ENCODE peak calls at places on chromosomes 5 and 9, in four cellular contexts. J is H1, Z is HepG2, Y is K562. G is an unnamed sample.

GRCh38 chr9:38432922-38433510 is 8.8 kb upstream of the IGFBPL1 start:
- DNase-seq in Z (peak; percentile 43), J (no peak), Y (no peak), G (peak; percentile 37)

GRCh38 chr9:116232425-116233159 is 79.0 kb downstream of the PAPPA start:
- DNase-seq in Z (no peak), Y (no peak), J (no peak), G (no peak)

GRCh38 chr5:158543539-158544387 is 556.0 kb downstream of the EBF1 start:
- DNase-seq in J (no peak), Z (no peak), Y (no peak), G (no peak)

GRCh38 chr9:86246752-86247161 is 12.7 kb downstream of the C9orf153 start:
- DNase-seq in Z (peak; percentile 61), J (no peak), Y (no peak), G (no peak)

GRCh38 chr5:58582411-58583393 is at the start of gene RAB3C:
- DNase-seq in J (peak; percentile 93), Z (peak; percentile 78), Y (peak; percentile 11), G (peak; percentile 44)

GRCh38 chr5:74232281-74232680 is 408.2 kb downstream of the ENC1 start:
- DNase-seq in Y (no peak), J (no peak), Z (no peak), G (no peak)

GRCh38 chr5:132807163-132807838 is 5.8 kb upstream of the SOWAHA start:
- DNase-seq in Y (no peak), J (no peak), Z (peak; percentile 99), G (peak; percentile 57)

GRCh38 chr5:57037355-57037754 is 85.4 kb upstream of the MIER3 start:
- DNase-seq in J (peak; percentile 2), Z (peak; percentile 8), Y (peak; percentile 54), G (peak; percentile 23)

GRCh38 chr5:130799015-130799414 is 366.0 kb downstream of the HINT1 start:
- DNase-seq in Z (no peak), J (no peak), Y (no peak), G (no peak)

GRCh38 chr9:135814421-135814820 is 92.9 kb downstream of the CAMSAP1 start:
- DNase-seq in Z (no peak), Y (no peak), J (no peak), G (no peak)

GRCh38 chr9:6498982-6499381 is 86.0 kb downstream of the UHRF2 start:
- DNase-seq in J (no peak), Y (no peak), Z (no peak), G (no peak)

GRCh38 chr9:109286981-109287380 is 33.9 kb downstream of the EPB41L4B start:
- DNase-seq in J (no peak), Y (peak; percentile 61), Z (no peak), G (no peak)

GRCh38 chr5:106521701-106522100 is 1149.0 kb downstream of the EFNA5 start:
- DNase-seq in Z (no peak), J (no peak), Y (no peak), G (no peak)

GRCh38 chr5:2357309-2357708 is 394.2 kb downstream of the IRX2 start:
- DNase-seq in Y (no peak), J (no peak), Z (no peak), G (no peak)

GRCh38 chr5:117131048-117131679 is 556.5 kb upstream of the SEMA6A start:
- DNase-seq in Z (no peak), Y (no peak), J (no peak), G (no peak)

GRCh38 chr9:15377625-15378252 is 44.9 kb upstream of the SNAPC3 start:
- DNase-seq in Y (no peak), Z (no peak), J (no peak), G (no peak)

GRCh38 chr5:148379340-148379739 is 4.4 kb upstream of the FBXO38 start:
- DNase-seq in J (no peak), Y (no peak), Z (no peak), G (no peak)

GRCh38 chr5:112594060-112594850 is 143.4 kb upstream of the APC start:
- DNase-seq in Y (no peak), Z (no peak), J (no peak), G (no peak)

GRCh38 chr5:131974956-131975726 is 29.7 kb upstream of the MEIKIN start:
- DNase-seq in Y (no peak), Z (no peak), J (no peak), G (no peak)

DNA sequence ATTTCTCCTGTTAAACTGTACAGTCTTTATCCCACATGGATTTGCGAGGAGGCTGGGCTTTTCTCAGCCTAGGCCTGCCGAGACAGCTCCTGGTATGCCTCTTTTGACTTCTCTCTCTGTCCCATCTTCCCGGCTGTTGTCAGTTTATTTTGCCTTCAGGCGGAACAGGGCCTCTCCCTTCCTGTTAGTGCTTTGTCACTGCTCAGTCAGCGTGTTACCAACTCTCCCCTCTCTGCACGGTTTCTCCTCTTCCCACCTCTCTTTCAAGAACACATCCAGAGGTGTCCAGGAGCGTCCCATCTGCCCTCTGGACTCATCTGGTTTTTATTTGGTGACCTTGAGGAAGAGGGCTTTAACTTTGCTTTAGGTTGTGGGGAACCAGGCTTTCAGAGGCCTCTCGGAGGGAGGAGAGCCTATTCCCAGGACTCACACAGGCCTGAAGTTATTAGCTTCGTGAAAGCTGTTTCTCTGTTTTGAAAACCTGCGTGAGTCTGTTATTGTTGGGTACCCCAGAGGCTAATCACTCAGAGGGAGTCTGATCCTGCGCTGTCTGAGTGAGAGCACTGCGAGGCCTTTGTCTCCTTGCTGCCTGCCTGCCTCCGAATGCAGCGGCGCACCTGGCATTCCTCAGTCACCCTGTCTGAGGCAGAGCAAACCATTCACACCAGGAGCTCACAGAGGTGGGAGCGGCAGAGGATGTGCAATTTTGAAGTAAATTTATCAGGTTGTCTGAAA is 234.4 kb upstream of the MPDZ start:
- DNase-seq in J (no peak), Z (no peak), Y (no peak), G (no peak)
- TF ChIP-seq SP1 in J (no peak), Z (no peak), Y (no peak), G (no peak)

DNA sequence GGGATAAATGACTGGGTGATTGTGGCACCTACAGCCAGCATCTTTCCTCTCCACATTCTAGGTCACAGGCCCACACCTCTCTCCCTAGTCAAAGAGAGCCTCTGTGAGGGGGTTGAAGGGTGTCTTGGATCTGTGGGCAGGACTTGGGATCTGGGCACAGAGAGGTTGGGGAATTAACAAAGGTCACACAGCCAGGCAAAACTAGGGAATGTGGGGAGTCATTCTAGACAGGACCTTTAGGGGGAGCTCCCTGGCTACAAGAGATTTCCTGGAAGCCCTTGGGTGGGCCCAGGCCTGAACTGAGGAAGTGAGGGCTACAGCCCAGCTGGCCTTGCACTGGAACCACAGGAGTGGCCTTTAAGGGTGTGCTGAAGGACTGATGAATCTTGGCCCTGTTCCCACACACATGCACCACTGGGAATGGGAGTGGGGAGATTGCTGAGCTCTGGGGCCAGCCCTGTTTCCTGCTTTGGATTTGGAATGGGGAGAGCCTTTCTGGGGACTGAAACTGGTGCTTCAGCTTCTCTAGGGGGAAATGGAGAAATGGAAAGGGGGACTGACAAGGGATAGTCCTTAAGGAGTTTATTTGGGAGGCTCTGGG is 12.4 kb upstream of the CXXC5 start:
- DNase-seq in Z (peak; percentile 70), J (no peak), Y (peak; percentile 76), G (no peak)
- TF ChIP-seq JUND in Z (no peak), J (no peak), Y (no peak), G (no peak)

DNA sequence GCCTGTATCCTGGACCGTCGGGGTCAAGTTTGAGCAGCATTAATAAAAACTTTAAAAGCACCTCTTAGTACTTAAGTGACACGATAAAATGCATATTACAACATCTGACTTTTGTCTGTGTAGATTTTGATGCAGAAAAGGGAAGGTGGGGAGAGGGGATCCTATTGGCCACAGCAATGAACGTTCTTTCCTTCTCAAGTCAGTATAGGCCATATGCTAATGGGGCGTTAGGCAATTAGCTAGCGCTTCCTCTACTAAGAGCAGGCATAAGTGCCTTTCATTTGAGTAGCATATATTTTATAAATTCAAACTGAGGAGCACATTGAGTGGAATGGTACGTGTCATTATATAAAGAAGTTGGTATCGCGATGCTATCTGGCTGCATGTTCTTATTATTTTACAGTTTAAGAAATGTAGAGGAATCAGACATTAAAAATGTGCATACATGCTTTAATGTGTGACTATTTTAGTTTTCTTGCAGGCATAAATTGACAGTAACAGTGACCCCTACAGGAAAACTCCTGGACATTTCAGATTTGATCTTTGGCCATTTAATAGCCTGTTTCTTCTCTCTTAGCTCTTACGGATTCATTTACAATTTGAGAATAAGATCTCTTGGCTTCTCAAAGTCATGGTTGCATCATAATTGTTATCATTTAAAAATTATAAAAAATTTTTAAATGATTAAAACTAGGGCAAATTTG is 1.1 kb upstream of the GNA14 start:
- DNase-seq in Y (no peak), J (no peak), Z (peak; percentile 19), G (peak; percentile 10)
- TF ChIP-seq SIN3A in Y (no peak), J (no peak), Z (no peak), G (no peak)

DNA sequence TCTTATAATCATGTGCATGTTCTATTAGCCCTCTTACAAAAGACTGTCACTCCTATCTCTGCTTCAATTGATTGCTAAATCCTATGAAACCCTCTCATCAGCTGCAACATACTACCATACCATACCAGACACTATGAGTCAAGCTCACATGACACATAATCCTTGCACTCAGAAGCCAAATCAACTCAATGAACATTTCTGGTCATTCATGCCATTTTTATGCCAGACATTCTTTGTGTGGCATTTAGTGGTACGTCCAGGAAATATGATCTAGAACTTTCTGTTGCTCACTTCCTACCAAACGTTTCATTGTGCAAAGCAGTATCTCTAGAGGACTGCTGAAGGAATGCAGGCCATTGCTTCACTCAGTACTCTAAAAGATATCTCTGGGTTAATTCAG is 159.2 kb upstream of the GNA14 start:
- DNase-seq in Z (peak; percentile 84), Y (no peak), J (no peak), G (no peak)
- TF ChIP-seq SP1 in Z (no peak), Y (no peak), J (no peak), G (no peak)

GRCh38 chr9:87530716-87531115 is 33.0 kb downstream of the DAPK1 start:
- DNase-seq in Z (no peak), Y (no peak), J (no peak), G (no peak)

GRCh38 chr9:87528969-87529368 is 31.3 kb downstream of the DAPK1 start:
- DNase-seq in J (no peak), Z (no peak), Y (no peak), G (no peak)

GRCh38 chr9:87531370-87532295 is 34.0 kb downstream of the DAPK1 start:
- DNase-seq in Z (no peak), J (no peak), Y (no peak), G (no peak)

GRCh38 chr9:87527211-87527916 is 29.7 kb downstream of the DAPK1 start:
- DNase-seq in J (no peak), Y (no peak), Z (no peak), G (no peak)

GRCh38 chr9:87529666-87530065 is 32.0 kb downstream of the DAPK1 start:
- DNase-seq in Z (no peak), J (no peak), Y (no peak), G (no peak)
- TF ChIP-seq JUND in Z (no peak), J (no peak), Y (no peak), G (no peak)

GRCh38 chr5:28301676-28302075 is 1263.3 kb upstream of the CDH9 start:
- DNase-seq in J (no peak), Z (no peak), Y (no peak), G (no peak)
- TF ChIP-seq SIN3A in J (no peak), Z (no peak), Y (no peak), G (no peak)